ENCODE peak calls at places on chromosomes 12 and 14, in seven cellular contexts. L is SK-N-SH, K is GM12892, H is H1, S is GM12878, Q is HepG2, X is K562. A is an unnamed sample.

GRCh38 chr12:64679487-64679983 is 69.2 kb downstream of the RASSF3 start:
- DNase-seq in S (no peak), K (no peak), H (no peak), X (peak; percentile 71), L (peak; percentile 52), Q (no peak), A (no peak)

GRCh38 chr12:48445538-48445937 is 26.8 kb upstream of the ANP32D start:
- DNase-seq in X (no peak), L (no peak), S (no peak), H (no peak), K (no peak), Q (no peak), A (no peak)

GRCh38 chr12:6178981-6179761 is 21.0 kb upstream of the CD9 start:
- DNase-seq in H (no peak), S (no peak), Q (peak; percentile 63), K (no peak), X (no peak), L (no peak), A (no peak)

GRCh38 chr12:63882844-63883243 is 38.3 kb downstream of the SRGAP1 start:
- DNase-seq in H (no peak), S (no peak), K (no peak), X (no peak), L (peak; percentile 22), Q (no peak), A (no peak)

GRCh38 chr14:93970589-93970966 is 5.8 kb downstream of the ASB2 start:
- DNase-seq in Q (peak; percentile 52), X (no peak), H (no peak), L (peak; percentile 56), S (no peak), K (no peak), A (no peak)

GRCh38 chr12:104459556-104459909 is 2.8 kb downstream of the CHST11 start:
- DNase-seq in H (no peak), L (no peak), Q (no peak), K (no peak), S (no peak), X (no peak), A (no peak)

GRCh38 chr12:14443531-14443930 is 78.0 kb downstream of the ATF7IP start:
- DNase-seq in L (no peak), X (no peak), H (no peak), S (no peak), Q (no peak), K (no peak), A (no peak)

GRCh38 chr12:119998471-119999245 is 9.6 kb downstream of the BICDL1 start:
- DNase-seq in H (no peak), Q (no peak), K (no peak), X (no peak), S (no peak), L (no peak), A (no peak)

GRCh38 chr12:86260183-86260582 is 4.0 kb upstream of the MGAT4C start:
- DNase-seq in K (no peak), H (no peak), S (no peak), X (no peak), Q (no peak), L (no peak), A (no peak)

GRCh38 chr14:97446087-97446486 is 648.9 kb downstream of the VRK1 start:
- DNase-seq in H (no peak), X (no peak), L (no peak), Q (no peak), S (no peak), K (no peak), A (no peak)

GRCh38 chr12:113239811-113240331 is 18.6 kb downstream of the TPCN1 start:
- DNase-seq in L (no peak), S (no peak), X (no peak), H (no peak), K (no peak), Q (no peak), A (no peak)

GRCh38 chr12:6444704-6445688 is at the start of gene CD27:
- DNase-seq in L (no peak), S (no peak), H (no peak), Q (no peak), K (no peak), X (no peak), A (no peak)

GRCh38 chr12:108611884-108612415 is 14.1 kb upstream of the TMEM119 start:
- DNase-seq in X (peak; percentile 74), L (peak; percentile 56), Q (peak; percentile 44), S (no peak), K (no peak), H (peak; percentile 53), A (no peak)

GRCh38 chr14:102708494-102708893 is 68.8 kb upstream of the TRAF3 start:
- DNase-seq in S (peak; percentile 88), H (no peak), X (peak; percentile 25), L (no peak), Q (no peak), K (no peak), A (no peak)

GRCh38 chr12:40735551-40736230 is 43.5 kb downstream of the CNTN1 start:
- DNase-seq in K (no peak), L (no peak), S (no peak), H (no peak), Q (no peak), X (no peak), A (no peak)

GRCh38 chr12:125064492-125064891 is 743 bp upstream of the AACS start:
- DNase-seq in S (no peak), L (no peak), Q (no peak), K (no peak), X (no peak), H (no peak), A (no peak)

GRCh38 chr14:105026033-105026785 is 5.3 kb upstream of the CDCA4 start:
- DNase-seq in H (no peak), K (no peak), L (no peak), X (no peak), Q (no peak), S (peak; percentile 81), A (no peak)

GRCh38 chr14:87161502-87161901 is 831.5 kb downstream of the GALC start:
- DNase-seq in L (no peak), S (no peak), Q (no peak), K (no peak), X (no peak), H (no peak), A (no peak)

GRCh38 chr12:109764776-109765492 is 51.3 kb downstream of the FAM222A start:
- DNase-seq in S (no peak), L (peak; percentile 28), Q (no peak), H (no peak), K (no peak), X (no peak), A (no peak)

GRCh38 chr14:77151918-77152588 is 10.5 kb upstream of the ZDHHC22 start:
- DNase-seq in K (no peak), Q (no peak), L (peak; percentile 61), H (no peak), X (no peak), S (no peak), A (peak; percentile 36)

GRCh38 chr14:77153802-77154201 is 12.2 kb upstream of the ZDHHC22 start:
- DNase-seq in L (no peak), Q (no peak), K (no peak), S (no peak), X (no peak), H (no peak), A (no peak)

GRCh38 chr14:77157716-77158115 is 16.1 kb upstream of the ZDHHC22 start:
- DNase-seq in Q (no peak), S (no peak), L (no peak), K (no peak), H (no peak), X (no peak), A (no peak)

GRCh38 chr14:77154421-77154820 is 12.8 kb upstream of the ZDHHC22 start:
- DNase-seq in X (no peak), S (no peak), L (no peak), Q (no peak), H (no peak), K (no peak), A (no peak)

DNA sequence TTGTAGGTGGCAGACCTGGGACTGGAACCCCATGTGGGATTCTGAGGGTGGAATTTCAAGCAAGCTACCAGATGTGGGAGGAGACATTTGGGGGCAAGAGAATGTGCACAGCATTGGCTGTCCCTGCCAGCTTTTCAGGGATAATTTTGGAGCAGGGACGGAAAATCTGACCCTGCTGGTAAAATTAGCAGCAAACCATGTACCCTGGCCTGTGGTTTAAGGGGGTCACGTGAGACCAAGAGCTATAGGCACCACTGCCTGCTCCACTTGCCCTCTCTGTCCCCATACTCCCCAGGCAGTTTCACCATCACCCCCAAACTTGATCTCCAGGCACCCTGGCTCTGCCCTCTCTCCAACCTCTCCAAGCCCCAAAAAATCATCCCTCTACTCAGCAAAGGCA is 13.5 kb upstream of the ZDHHC22 start:
- DNase-seq in X (no peak), K (no peak), L (no peak), H (no peak), S (no peak), Q (no peak), A (no peak)
- TF ChIP-seq TAF1 in X (no peak), K (no peak), L (no peak), H (no peak), S (no peak), Q (no peak), A (no peak)

GRCh38 chr12:52730383-52730782 is 27.1 kb upstream of the KRT77 start:
- DNase-seq in S (no peak), L (no peak), H (no peak), X (no peak), K (no peak), Q (no peak), A (no peak)
- TF ChIP-seq TAF1 in S (no peak), L (no peak), H (no peak), X (no peak), K (no peak), Q (no peak), A (no peak)

DNA sequence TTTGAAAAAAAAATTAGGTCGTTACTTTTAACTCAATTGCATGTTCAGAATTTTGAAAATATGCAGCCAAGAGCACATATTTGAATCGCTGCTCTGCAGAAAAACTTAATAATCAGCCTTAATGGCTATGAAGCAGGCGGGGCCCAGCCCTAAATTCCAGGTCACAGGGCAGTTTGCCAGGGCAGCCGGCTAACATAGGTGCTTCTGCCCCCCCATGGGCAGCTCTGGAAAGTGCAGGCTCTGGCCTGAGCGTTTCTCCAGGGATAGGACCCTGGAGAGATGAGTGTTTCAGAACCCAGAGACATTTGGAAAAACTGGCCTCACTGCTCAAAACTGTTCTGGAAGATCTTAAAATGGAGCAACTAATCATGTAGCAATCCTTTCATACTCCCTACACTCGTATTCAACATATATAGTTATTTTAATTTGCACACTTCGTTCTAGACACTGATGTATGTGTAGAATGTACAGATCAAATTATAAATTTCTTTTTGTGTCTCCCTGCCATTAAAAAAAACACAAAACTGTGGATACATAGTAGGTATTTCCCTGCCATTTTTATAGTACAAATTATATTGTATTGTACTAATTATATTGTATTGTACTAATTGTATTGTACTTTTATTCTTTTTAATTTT is 26.0 kb upstream of the PTGR2 start:
- DNase-seq in S (peak; percentile 20), K (peak; percentile 63), X (peak; percentile 85), H (peak; percentile 27), Q (peak; percentile 69), L (peak; percentile 90), A (peak; percentile 66)
- TF ChIP-seq TAF1 in S (no peak), K (no peak), X (no peak), H (no peak), Q (no peak), L (peak; percentile 21), A (no peak)

DNA sequence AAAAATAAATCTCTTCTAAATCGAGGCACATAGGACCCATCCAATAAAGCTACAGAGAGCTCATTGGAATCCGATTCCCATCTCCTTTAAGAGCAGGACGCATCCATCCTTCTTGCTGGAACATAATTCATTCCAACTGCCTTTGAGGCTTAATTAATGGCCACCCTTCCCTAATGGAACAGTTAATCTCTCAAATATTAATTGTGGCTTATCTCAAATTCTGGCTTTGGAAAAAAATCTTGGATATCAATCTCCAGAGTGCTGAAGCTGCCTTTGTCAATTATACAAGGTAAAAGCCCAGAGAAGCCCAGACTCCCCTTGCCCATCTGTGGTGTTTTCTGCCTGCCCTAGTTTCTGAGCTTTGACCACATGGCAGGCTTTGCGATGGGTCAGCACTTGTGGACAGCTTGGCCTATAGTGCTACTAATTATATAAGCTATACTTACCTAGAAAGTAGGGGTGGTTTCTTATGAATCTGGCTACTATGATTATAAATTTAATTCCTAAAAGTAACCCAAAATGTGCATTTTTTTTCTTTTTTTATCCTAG is 246.3 kb downstream of the NUAK1 start:
- DNase-seq in L (peak; percentile 23), S (no peak), H (no peak), Q (no peak), K (no peak), X (no peak), A (no peak)
- TF ChIP-seq TAF1 in L (no peak), S (no peak), H (no peak), Q (no peak), K (no peak), X (no peak), A (no peak)

A was measured in GM12891.